ENCODE peak calls at places on chromosomes 7 and 10, in four cellular contexts. L is choroid plexus epithelial cell, X is fibroblast of the aortic adventitia, O is cardiac muscle cell. N is an unnamed sample.

GRCh38 chr10:72126184-72126871 is 38.0 kb upstream of the SPOCK2 start:
- DNase-seq in L (peak), X (peak), O (peak), N (peak)

GRCh38 chr10:130206216-130206737 is 70.1 kb downstream of the GLRX3 start:
- DNase-seq in L (no peak), X (no peak), O (no peak), N (no peak)

GRCh38 chr10:59382831-59383295 is 20.5 kb upstream of the FAM13C start:
- DNase-seq in L (peak), X (peak), O (peak), N (peak)

GRCh38 chr7:112103246-112103645 is 103.0 kb downstream of the DOCK4 start:
- DNase-seq in L (peak), X (no peak), O (peak), N (peak)

GRCh38 chr10:114623661-114624294 is 34.3 kb downstream of the ABLIM1 start:
- DNase-seq in L (peak), X (peak), O (peak), N (peak)

GRCh38 chr10:62233494-62234283 is 35.0 kb downstream of the RTKN2 start:
- DNase-seq in L (peak), X (peak), O (peak), N (peak)

GRCh38 chr10:23172846-23173548 is 19.1 kb upstream of the PTF1A start:
- DNase-seq in L (no peak), X (no peak), O (no peak), N (no peak)

GRCh38 chr7:21851445-21852043 is 94.2 kb downstream of the CDCA7L start:
- DNase-seq in L (peak), X (no peak), O (no peak), N (no peak)

GRCh38 chr10:101725843-101726242 is 30.9 kb upstream of the FBXW4 start:
- DNase-seq in L (no peak), X (no peak), O (no peak), N (no peak)

GRCh38 chr7:105205592-105206211 is 183.0 kb downstream of the SRPK2 start:
- DNase-seq in L (no peak), X (peak), O (no peak), N (peak)

GRCh38 chr7:131909151-131909768 is 352.8 kb upstream of the PODXL start:
- DNase-seq in L (no peak), X (no peak), O (no peak), N (no peak)

DNA sequence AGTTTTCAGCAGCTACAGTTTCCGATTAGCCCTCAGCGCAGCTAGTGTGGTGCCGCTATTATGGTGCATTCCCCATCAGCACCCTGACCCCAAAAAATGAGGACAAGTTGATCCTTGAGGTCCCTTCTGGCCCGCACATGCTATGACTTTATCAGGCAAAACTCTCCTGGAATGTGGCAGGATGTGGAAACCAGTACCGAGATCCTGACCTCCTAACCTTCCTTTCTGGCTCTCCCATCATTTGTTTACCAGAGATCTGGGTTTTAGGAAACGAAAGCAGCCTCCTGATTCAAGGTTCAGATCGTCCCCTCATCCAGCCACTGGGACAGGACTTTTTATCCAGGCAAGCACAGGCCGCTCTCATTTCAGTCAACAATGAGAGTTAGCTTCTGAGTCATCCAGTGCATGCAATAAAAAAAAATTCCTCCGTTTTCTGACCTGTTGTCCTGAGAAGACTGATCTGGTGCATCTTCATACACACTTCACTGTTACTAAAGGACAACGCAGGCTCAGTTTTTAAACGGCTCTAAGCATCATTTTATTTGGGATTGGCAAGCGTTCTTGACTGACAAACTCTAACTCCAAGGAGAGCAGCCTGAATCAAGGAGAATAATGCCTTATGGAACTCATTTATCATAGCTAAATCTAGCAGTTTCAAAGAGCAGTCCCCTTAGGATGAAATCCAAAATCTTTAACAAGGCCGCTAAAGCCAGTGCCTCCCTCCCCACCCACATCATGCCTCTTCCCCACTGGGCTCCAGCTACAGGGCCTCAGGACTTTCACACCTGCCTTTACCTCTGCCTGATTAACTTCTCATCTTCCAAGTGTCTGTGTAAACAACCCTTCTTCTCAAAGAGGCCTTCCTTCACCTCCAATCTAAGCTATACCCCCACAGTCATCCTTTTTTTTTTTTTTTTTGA is 17.1 kb downstream of the PDLIM1 start:
- DNase-seq in L (peak), X (peak), O (peak), N (peak)
- H3K4me3 ChIP-seq in L (no peak), X (no peak), O (no peak), N (peak)

GRCh38 chr10:113216068-113216467 is 266.0 kb downstream of the TCF7L2 start:
- DNase-seq in L (no peak), X (peak), O (no peak), N (no peak)
- TF ChIP-seq CTCF in L (peak), X (peak), O (no peak), N (no peak)

GRCh38 chr10:132538790-132539421 is 1.3 kb downstream of the INPP5A start:
- DNase-seq in L (no peak), X (no peak), O (no peak), N (no peak)

GRCh38 chr10:132539894-132540293 is 2.3 kb downstream of the INPP5A start:
- DNase-seq in L (peak), X (peak), O (peak), N (peak)

GRCh38 chr10:132540456-132540855 is 2.9 kb downstream of the INPP5A start:
- DNase-seq in L (peak), X (peak), O (peak), N (peak)

GRCh38 chr10:132538031-132538789 is 623 bp downstream of the INPP5A start:
- DNase-seq in L (no peak), X (no peak), O (no peak), N (peak)

DNA sequence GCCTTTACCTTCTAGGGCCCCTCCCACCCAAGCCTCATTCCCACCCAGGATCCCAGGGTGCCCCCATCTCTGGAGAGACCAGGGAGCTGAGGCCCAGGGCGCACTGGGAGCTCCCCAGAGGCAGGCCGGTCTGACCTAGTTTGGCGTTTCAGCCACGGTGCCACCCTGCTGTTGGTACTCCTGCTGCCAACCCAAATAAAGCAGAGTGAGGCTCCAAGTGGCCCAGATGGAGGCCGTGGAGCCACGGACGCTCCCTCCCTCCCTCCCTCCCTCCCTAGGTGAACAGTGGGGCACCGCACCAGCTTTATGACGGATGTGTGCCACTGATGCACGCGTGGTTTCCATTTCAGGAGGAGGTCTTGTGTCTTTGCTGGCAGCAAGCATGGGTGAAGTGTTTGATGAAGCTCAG is 1.8 kb downstream of the INPP5A start:
- DNase-seq in L (no peak), X (no peak), O (no peak), N (no peak)
- H3K4me3 ChIP-seq in L (no peak), X (peak), O (peak), N (no peak)

GRCh38 chr7:35246819-35247218 is 7.1 kb downstream of the TBX20 start:
- DNase-seq in L (no peak), X (peak), O (peak), N (peak)

GRCh38 chr7:35241431-35241830 is 12.5 kb downstream of the TBX20 start:
- DNase-seq in L (no peak), X (no peak), O (no peak), N (no peak)

GRCh38 chr7:35241884-35242283 is 12.0 kb downstream of the TBX20 start:
- DNase-seq in L (peak), X (no peak), O (no peak), N (no peak)
- TF ChIP-seq CTCF in L (peak), X (peak), O (no peak), N (peak)

DNA sequence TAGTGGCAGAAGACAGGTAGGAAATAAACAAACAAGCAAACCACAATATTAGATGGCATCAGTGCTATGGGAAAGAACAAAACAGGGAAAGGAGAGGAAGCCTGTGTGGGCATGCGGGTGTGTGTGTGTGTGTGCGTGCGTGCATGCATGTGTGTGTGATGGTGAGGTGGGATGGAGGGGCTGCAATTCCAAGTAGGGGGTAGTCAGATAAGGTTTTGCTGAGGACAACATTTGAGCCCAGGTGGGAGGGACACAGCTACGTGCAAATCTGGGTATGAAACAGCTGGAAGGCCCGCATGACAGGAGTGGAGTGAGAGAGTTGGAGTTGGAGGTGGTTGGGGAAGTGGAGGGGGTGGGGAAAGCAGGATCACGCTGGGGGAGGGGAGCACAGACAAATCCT is 121.0 kb upstream of the PARD3 start:
- DNase-seq in L (no peak), X (no peak), O (no peak), N (no peak)
- H3K4me3 ChIP-seq in L (no peak), X (no peak), O (no peak), N (no peak)

DNA sequence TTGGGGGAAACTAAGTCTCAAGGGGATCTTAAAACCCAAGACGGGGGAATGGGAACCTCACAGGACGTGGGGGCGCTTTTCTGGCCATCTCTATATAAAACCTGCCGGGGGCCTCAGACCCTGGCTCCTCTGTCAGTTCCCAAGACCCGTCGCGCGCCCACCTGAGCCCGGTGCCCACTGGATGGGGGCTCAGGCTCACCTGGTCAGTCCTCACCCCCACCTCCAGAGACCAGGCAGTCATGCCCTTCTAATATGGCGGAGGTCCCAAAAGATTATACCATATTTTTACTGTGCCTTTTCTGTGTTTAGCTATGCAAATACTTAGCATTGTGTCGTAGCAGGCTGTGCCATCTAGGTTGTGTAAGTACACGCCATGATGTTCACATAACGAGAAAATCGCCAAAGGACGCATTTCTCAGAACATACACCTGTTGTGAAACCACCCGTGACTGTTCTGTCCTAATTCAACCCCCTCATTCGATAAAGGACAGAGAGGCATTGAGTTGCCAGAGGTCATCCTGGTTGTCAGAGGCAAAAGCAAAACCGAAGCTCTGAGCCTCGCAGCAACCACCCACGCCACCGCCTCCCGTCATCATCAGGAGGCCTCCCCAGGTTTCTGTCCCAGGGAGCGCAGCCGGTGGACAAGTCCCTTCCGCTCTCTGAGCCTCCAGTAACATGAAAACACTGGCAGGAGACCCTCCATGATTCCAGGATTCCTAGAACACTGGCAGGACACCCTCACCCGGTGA is 28.9 kb downstream of the OAT start:
- DNase-seq in L (no peak), X (no peak), O (no peak), N (no peak)
- TF ChIP-seq CTCF in L (no peak), X (no peak), O (no peak), N (no peak)

GRCh38 chr10:122328676-122329075 is 45.8 kb upstream of the PLEKHA1 start:
- DNase-seq in L (no peak), X (no peak), O (no peak), N (no peak)

GRCh38 chr10:122329416-122329815 is 45.1 kb upstream of the PLEKHA1 start:
- DNase-seq in L (no peak), X (no peak), O (no peak), N (no peak)

GRCh38 chr10:122331100-122331499 is 43.4 kb upstream of the PLEKHA1 start:
- DNase-seq in L (no peak), X (no peak), O (no peak), N (no peak)

GRCh38 chr10:122333037-122333436 is 41.5 kb upstream of the PLEKHA1 start:
- DNase-seq in L (no peak), X (no peak), O (no peak), N (no peak)

DNA sequence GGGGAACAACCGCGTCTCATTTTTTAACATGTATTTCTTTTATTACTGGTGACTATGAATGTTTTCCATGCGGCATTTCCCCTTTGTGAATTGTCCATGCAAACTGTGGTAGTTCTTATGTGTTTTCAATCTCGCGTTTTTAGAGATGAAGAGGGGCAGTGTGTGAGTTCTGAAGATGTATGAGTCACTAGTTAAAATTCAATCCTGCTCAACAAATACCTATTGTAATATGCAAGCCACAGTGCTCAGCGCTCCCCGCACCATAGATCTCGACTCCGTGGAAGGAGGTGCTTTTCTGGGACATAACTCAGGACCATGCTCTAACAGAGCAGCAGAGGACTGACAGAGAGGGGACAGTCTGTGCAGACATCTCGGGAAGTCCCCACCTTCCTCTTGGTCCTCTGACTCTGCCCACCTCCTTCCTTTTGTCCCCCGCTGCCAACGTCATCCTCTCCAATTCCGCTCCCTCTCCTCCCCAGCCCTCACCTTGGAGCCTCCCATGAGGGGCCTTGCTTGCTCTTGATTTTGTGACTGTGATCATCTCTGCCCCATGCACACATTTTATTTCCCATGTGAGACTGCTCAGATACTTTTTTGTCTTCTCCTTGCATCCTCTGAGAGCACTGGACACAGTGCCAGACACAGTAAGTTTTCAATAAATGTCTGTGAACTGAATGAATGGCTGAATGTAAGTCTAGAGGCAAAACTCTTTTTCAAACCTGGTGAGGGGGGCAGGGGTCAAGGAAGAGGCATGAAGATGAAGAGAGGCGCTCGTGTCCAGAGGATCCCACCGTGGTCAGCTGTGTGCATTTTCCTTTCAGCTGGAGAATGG is 42.7 kb upstream of the PLEKHA1 start:
- DNase-seq in L (no peak), X (no peak), O (no peak), N (no peak)
- H3K4me3 ChIP-seq in L (no peak), X (no peak), O (no peak), N (no peak)

GRCh38 chr10:56449770-56450169 is 88.7 kb upstream of the ZWINT start:
- DNase-seq in L (peak), X (no peak), O (no peak), N (no peak)
- TF ChIP-seq CTCF in L (no peak), X (no peak), O (no peak), N (no peak)

GRCh38 chr10:68598978-68599753 is 39.0 kb downstream of the TET1 start:
- DNase-seq in L (no peak), X (peak), O (peak), N (peak)
- H3K4me3 ChIP-seq in L (no peak), X (no peak), O (peak), N (no peak)

DNA sequence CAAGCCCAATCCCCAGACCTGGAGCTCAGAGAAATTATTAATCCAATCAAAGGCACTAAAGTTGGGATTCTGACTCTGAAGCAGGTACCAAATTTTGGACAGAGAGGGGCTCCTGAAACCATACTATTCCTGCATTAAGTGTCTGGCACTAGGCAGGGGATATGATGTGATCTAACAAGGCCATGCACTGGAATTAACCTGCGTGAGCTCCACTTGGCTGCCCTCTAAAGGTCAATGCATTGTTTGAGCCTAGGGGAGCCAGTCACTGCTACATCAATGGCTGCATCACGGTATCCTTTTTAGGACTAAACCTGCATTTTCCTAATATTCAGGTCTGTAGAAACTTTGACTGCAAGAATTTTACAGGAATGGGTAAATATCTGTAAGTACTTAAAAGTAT is 42.1 kb downstream of the ST8SIA6 start:
- DNase-seq in L (no peak), X (no peak), O (no peak), N (no peak)
- TF ChIP-seq CTCF in L (no peak), X (no peak), O (no peak), N (no peak)

N was measured in fibroblast of pulmonary artery.